ENCODE peak calls at places on chromosomes 4 and X, in six cellular contexts. L is CD4-positive, alpha-beta memory T cell; C is globus pallidus; F is activated CD4-positive, alpha-beta memory T cell treated with anti-CD3 and anti-CD28 coated beads, Interleukin-2, amount 10 ng/mL, durations not matched to agents 7 days and 5 days; A is NCI-H2171 treated with DMSO at 0.1 percent for 48 hours; D is midbrain. Y is an unnamed sample.
A peak's percentile ranks its signal among the peaks of the same experiment; 100 is the strongest.

GRCh38 chr4:130545596-130545995 is 1449.6 kb downstream of the C4orf33 start:
- DNase-seq in L (no peak), C (no peak), F (no peak), A (no peak), D (no peak), Y (no peak)

GRCh38 chrX:17939724-17940123 is 78.6 kb upstream of the RAI2 start:
- DNase-seq in L (no peak), C (no peak), F (no peak), A (peak; percentile 4), D (no peak), Y (no peak)

GRCh38 chr4:144831971-144832370 is 186.0 kb downstream of the HHIP start:
- DNase-seq in L (no peak), C (no peak), F (no peak), A (no peak), D (no peak), Y (no peak)

GRCh38 chr4:159227984-159228383 is 125.1 kb downstream of the RAPGEF2 start:
- DNase-seq in L (no peak), C (peak; percentile 75), F (no peak), A (no peak), D (peak; percentile 64), Y (no peak)

GRCh38 chr4:141346144-141346543 is 125.4 kb downstream of the ZNF330 start:
- DNase-seq in L (no peak), C (peak; percentile 52), F (no peak), A (peak; percentile 12), D (peak; percentile 66), Y (no peak)

GRCh38 chrX:45760187-45760742 is 559.6 kb upstream of the DIPK2B start:
- DNase-seq in L (no peak), C (no peak), F (no peak), A (no peak), D (no peak), Y (no peak)

GRCh38 chrX:133939655-133940054 is 45.7 kb downstream of the GPC3 start:
- DNase-seq in L (no peak), C (no peak), F (no peak), A (peak; percentile 8), D (no peak), Y (no peak)

GRCh38 chr4:27066591-27066990 is 205.9 kb downstream of the STIM2 start:
- DNase-seq in L (no peak), C (peak; percentile 11), F (no peak), A (no peak), D (no peak), Y (no peak)

GRCh38 chrX:17567173-17567572 is 170.1 kb upstream of the SCML1 start:
- DNase-seq in L (no peak), C (no peak), F (no peak), A (no peak), D (no peak), Y (no peak)

GRCh38 chrX:19832186-19832965 is 55.0 kb downstream of the SH3KBP1 start:
- DNase-seq in L (no peak), C (no peak), F (no peak), A (no peak), D (no peak), Y (no peak)

GRCh38 chr4:66000500-66001117 is 330.3 kb upstream of the EPHA5 start:
- DNase-seq in L (no peak), C (no peak), F (no peak), A (peak; percentile 56), D (no peak), Y (no peak)

GRCh38 chr4:80925293-80925692 is 105.2 kb upstream of the BMP3 start:
- DNase-seq in L (no peak), C (no peak), F (no peak), A (no peak), D (no peak), Y (no peak)

GRCh38 chr4:32824321-32824720 is 2104.2 kb downstream of the PCDH7 start:
- DNase-seq in L (no peak), C (no peak), F (no peak), A (no peak), D (no peak), Y (no peak)

GRCh38 chrX:74291964-74292891 is 11.8 kb upstream of the ZCCHC13 start:
- DNase-seq in L (peak; percentile 84), C (peak; percentile 89), F (peak; percentile 83), A (peak; percentile 91), D (peak; percentile 84), Y (peak; percentile 86)

GRCh38 chr4:11424000-11424399 is 4.7 kb downstream of the HS3ST1 start:
- DNase-seq in L (peak; percentile 7), C (no peak), F (no peak), A (peak; percentile 70), D (peak; percentile 41), Y (peak; percentile 15)

GRCh38 chr4:170198742-170199141 is 109.0 kb upstream of the AADAT start:
- DNase-seq in L (no peak), C (no peak), F (no peak), A (no peak), D (peak; percentile 0), Y (no peak)

GRCh38 chrX:22314692-22315091 is 42.0 kb downstream of the CBLL2 start:
- DNase-seq in L (no peak), C (no peak), F (no peak), A (no peak), D (no peak), Y (no peak)

GRCh38 chr4:38290914-38291313 is 330.7 kb downstream of the PTTG2 start:
- DNase-seq in L (no peak), C (no peak), F (no peak), A (no peak), D (no peak), Y (no peak)

GRCh38 chrX:107825698-107826285 is at the start of gene MID2:
- DNase-seq in L (peak; percentile 56), C (peak; percentile 3), F (peak; percentile 50), A (peak; percentile 52), D (no peak), Y (no peak)

GRCh38 chr4:116357758-116358157 is 727.6 kb downstream of the TRAM1L1 start:
- DNase-seq in L (peak; percentile 5), C (no peak), F (no peak), A (peak; percentile 28), D (no peak), Y (peak; percentile 47)

GRCh38 chr4:2836391-2836859 is 7.2 kb upstream of the ADD1 start:
- DNase-seq in L (no peak), C (no peak), F (no peak), A (no peak), D (no peak), Y (no peak)

GRCh38 chrX:37998586-37999267 is 7.6 kb upstream of the SYTL5 start:
- DNase-seq in L (no peak), C (no peak), F (no peak), A (peak; percentile 83), D (no peak), Y (no peak)

GRCh38 chrX:2748171-2748814 is 3.5 kb upstream of the XG start:
- DNase-seq in L (no peak), C (no peak), F (no peak), A (no peak), D (no peak), Y (no peak)

GRCh38 chr4:186724048-186724860 is 598 bp upstream of the FAT1 start:
- DNase-seq in L (no peak), C (peak; percentile 56), F (no peak), A (no peak), D (peak; percentile 66), Y (no peak)

GRCh38 chr4:41189669-41190068 is 24.7 kb downstream of the APBB2 start:
- DNase-seq in L (no peak), C (no peak), F (no peak), A (no peak), D (no peak), Y (no peak)

GRCh38 chrX:153828723-153829548 is 1.4 kb downstream of the PDZD4 start:
- DNase-seq in L (no peak), C (no peak), F (no peak), A (no peak), D (no peak), Y (no peak)

GRCh38 chr4:143396695-143397094 is 60.0 kb downstream of the GAB1 start:
- DNase-seq in L (no peak), C (no peak), F (no peak), A (no peak), D (no peak), Y (no peak)

GRCh38 chr4:1427010-1427409 is 20.8 kb upstream of the NKX1-1 start:
- DNase-seq in L (no peak), C (no peak), F (no peak), A (no peak), D (no peak), Y (no peak)

GRCh38 chr4:149176019-149176418 is 639.6 kb downstream of the IQCM start:
- DNase-seq in L (no peak), C (no peak), F (no peak), A (no peak), D (no peak), Y (no peak)

GRCh38 chr4:142516686-142517145 is 329.4 kb downstream of the INPP4B start:
- DNase-seq in L (no peak), C (no peak), F (no peak), A (no peak), D (no peak), Y (no peak)